ENCODE peak calls at places on chromosome 19, in five cellular contexts. W is PC-9, D is fibroblast of the aortic adventitia, F is colonic mucosa, C is choroid plexus epithelial cell. U is an unnamed sample.

GRCh38 chr19:29596080-29596479 is 10.0 kb upstream of the POP4 start:
- DNase-seq in W (no peak), D (no peak), F (no peak), C (no peak), U (no peak)

GRCh38 chr19:29878973-29879654 is 62.9 kb upstream of the URI1 start:
- DNase-seq in W (peak), D (peak), F (no peak), C (peak), U (peak)

GRCh38 chr19:13060233-13060963 is 42.3 kb downstream of the LYL1 start:
- DNase-seq in W (no peak), D (peak), F (peak), C (no peak), U (peak)

GRCh38 chr19:10068205-10068604 is 17.9 kb upstream of the SHFL start:
- DNase-seq in W (no peak), D (no peak), F (no peak), C (no peak), U (no peak)

GRCh38 chr19:42301646-42302204 is at the start of gene PRR19:
- DNase-seq in W (no peak), D (no peak), F (peak), C (no peak), U (no peak)

GRCh38 chr19:19420570-19421301 is 15.3 kb downstream of the GATAD2A start:
- DNase-seq in W (no peak), D (no peak), F (no peak), C (no peak), U (no peak)

GRCh38 chr19:5434970-5435641 is 20.1 kb upstream of the ZNRF4 start:
- DNase-seq in W (no peak), D (peak), F (no peak), C (peak), U (peak)

GRCh38 chr19:2189880-2190279 is 26.1 kb downstream of the DOT1L start:
- DNase-seq in W (no peak), D (no peak), F (no peak), C (no peak), U (no peak)

GRCh38 chr19:11375143-11375948 is 880 bp downstream of the SWSAP1 start:
- DNase-seq in W (no peak), D (no peak), F (peak), C (no peak), U (no peak)

GRCh38 chr19:44776402-44777096 is 1.1 kb upstream of the CBLC start:
- DNase-seq in W (peak), D (no peak), F (peak), C (no peak), U (no peak)

GRCh38 chr19:892243-892996 is 567 bp downstream of the MED16 start:
- DNase-seq in W (no peak), D (no peak), F (no peak), C (peak), U (no peak)

GRCh38 chr19:50520822-50521465 is 7.2 kb upstream of the ASPDH start:
- DNase-seq in W (no peak), D (no peak), F (no peak), C (no peak), U (no peak)

GRCh38 chr19:11125994-11126685 is 29.4 kb downstream of the SPC24 start:
- DNase-seq in W (peak), D (peak), F (peak), C (peak), U (peak)

GRCh38 chr19:7857727-7858701 is 16.2 kb downstream of the PRR36 start:
- DNase-seq in W (no peak), D (no peak), F (no peak), C (no peak), U (no peak)

GRCh38 chr19:14048439-14049153 is 13.3 kb downstream of the PALM3 start:
- DNase-seq in W (peak), D (no peak), F (peak), C (peak), U (peak)

GRCh38 chr19:1875646-1876493 is 9.4 kb downstream of the ABHD17A start:
- DNase-seq in W (peak), D (peak), F (peak), C (peak), U (peak)

GRCh38 chr19:30074096-30074495 is 132.1 kb downstream of the URI1 start:
- DNase-seq in W (no peak), D (no peak), F (no peak), C (no peak), U (no peak)

DNA sequence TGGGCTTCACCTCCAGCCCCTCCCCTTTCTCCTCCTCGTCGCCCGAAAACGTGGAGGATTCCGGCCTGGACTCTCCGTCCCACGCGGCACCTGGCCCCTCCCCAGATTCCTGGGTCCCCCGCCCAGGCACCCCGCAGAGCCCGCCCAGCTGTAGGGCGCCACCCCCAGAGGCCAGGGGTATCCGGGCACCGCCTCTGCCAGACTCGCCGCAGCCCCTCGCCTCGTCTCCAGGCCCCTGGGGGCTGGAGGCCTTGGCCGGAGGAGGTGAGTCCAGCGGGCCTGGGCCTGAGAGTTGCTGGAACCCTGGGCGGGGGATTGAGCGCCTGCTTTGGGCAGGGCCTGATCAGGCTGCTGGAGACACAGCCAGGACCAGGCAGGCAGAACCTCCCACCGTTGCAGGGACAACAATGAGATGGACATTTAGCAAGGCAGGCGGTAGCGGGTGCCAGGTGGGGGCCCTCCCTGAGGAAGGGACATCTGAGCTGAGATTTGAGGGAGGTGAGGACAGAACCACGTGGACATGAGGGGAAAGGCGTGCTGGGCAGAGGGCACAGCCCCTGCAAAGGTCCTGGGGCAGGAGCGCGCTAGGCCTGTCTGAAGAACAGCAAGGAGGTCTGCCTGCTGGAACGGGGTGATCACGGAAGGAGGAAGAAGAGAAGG is 16.2 kb upstream of the B3GNT3 start:
- DNase-seq in W (peak), D (no peak), F (peak), C (no peak), U (no peak)
- H3K4me3 ChIP-seq in W (peak), D (no peak), F (peak), C (peak), U (no peak)

DNA sequence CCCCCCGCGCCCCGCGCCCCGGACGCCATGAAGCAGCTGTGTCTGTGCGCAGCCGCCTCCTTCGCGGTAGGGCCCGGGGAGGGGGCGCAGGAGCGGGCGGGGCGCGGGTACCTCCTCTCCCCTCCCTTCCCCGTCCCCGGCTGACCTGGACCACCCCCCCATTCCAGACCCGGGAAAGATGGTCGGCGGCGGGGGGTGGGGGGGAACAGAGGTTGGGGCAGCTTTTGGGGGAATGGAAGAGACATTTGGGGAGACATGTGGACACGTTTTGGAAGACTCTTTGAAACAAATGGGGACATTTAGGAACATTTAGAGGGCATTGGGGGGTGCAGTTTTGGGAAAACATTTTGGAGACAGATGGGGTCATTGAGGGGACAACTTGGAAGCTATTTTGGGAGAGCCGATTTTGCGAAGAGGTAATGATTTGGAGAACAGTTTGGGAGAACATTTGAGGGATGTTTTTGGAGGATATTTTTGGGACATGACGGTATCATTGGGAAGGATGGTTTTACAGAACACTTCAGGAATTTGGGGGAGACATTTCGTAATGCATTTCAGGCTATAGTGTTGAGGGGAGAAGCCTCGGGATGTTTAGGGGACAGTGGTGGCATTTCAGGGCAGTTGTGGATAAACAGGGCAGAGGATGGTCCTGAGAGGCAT is 16.1 kb downstream of the ANKRD24 start:
- DNase-seq in W (no peak), D (no peak), F (no peak), C (no peak), U (no peak)
- H3K4me3 ChIP-seq in W (no peak), D (no peak), F (no peak), C (no peak), U (no peak)

GRCh38 chr19:51948979-51949378 is 21.7 kb downstream of the ZNF613 start:
- DNase-seq in W (no peak), D (peak), F (no peak), C (peak), U (peak)
- H3K4me3 ChIP-seq in W (no peak), D (peak), F (no peak), C (peak), U (peak)

DNA sequence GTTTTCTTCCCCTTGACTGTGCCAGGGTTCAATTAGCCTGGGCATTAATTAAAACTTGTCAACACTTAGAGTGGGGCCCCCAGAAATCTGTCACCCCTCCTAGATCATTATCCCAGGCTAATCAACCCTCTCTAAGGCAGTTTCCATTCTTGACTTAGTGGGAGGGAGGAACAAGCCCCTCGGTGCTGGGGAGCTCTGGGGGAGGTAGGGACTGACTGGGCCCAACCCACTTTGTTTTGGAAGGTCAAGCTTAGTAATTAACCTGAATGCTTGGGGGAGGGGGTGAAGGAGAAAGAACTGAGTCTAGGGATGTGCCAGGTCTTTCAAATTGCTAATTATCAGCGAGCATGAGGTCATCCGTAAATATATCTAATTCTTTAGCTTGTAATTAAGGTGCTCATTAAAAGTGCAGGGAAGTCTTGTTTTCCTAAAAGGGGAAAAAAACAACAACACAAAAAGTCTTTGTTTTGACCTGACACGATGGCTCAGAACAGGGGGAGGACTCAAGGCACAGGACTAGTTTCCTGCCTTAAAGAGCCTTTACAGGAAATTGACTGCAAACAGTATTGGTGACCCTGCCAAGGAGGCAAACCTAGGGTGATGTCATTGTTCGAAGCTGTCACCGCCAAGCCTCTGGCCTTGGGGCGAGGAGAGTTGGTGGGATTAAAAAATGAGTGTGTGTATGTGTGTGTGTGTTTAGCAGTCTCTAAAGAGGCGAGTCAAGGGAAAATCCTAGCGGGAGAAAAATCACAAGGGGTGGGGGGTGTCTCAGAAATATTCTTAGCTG is 19.4 kb downstream of the ACTN4 start:
- DNase-seq in W (no peak), D (peak), F (no peak), C (peak), U (peak)
- H3K4me3 ChIP-seq in W (no peak), D (no peak), F (no peak), C (no peak), U (no peak)

GRCh38 chr19:56508282-56508778 is 675 bp downstream of the ZNF471 start:
- DNase-seq in W (no peak), D (no peak), F (no peak), C (no peak), U (no peak)
- H3K4me3 ChIP-seq in W (peak), D (peak), F (peak), C (peak), U (peak)

GRCh38 chr19:47824396-47824795 is 2.7 kb downstream of the CRX start:
- DNase-seq in W (no peak), D (no peak), F (no peak), C (no peak), U (no peak)

GRCh38 chr19:47819841-47820244 is 1.9 kb upstream of the CRX start:
- DNase-seq in W (no peak), D (no peak), F (no peak), C (no peak), U (no peak)

GRCh38 chr19:47821460-47822020 is at the start of gene CRX:
- DNase-seq in W (no peak), D (no peak), F (no peak), C (no peak), U (no peak)

GRCh38 chr19:47820410-47820809 is 1.3 kb upstream of the CRX start:
- DNase-seq in W (no peak), D (no peak), F (no peak), C (no peak), U (no peak)
- H3K4me3 ChIP-seq in W (no peak), D (no peak), F (no peak), C (no peak), U (no peak)

GRCh38 chr19:48444933-48445194 is 919 bp upstream of the GRWD1 start:
- DNase-seq in W (no peak), D (no peak), F (no peak), C (no peak), U (no peak)
- H3K4me3 ChIP-seq in W (peak), D (peak), F (peak), C (peak), U (peak)

GRCh38 chr19:35352177-35352447 is 4.4 kb downstream of the FFAR1 start:
- DNase-seq in W (no peak), D (no peak), F (no peak), C (no peak), U (no peak)

GRCh38 chr19:35352448-35353304 is 5.0 kb downstream of the FFAR1 start:
- DNase-seq in W (peak), D (peak), F (peak), C (peak), U (peak)

GRCh38 chr19:35349614-35350521 is 2.2 kb downstream of the FFAR1 start:
- DNase-seq in W (no peak), D (no peak), F (no peak), C (no peak), U (no peak)

GRCh38 chr19:35350591-35350990 is 2.9 kb downstream of the FFAR1 start:
- DNase-seq in W (no peak), D (no peak), F (no peak), C (no peak), U (no peak)

DNA sequence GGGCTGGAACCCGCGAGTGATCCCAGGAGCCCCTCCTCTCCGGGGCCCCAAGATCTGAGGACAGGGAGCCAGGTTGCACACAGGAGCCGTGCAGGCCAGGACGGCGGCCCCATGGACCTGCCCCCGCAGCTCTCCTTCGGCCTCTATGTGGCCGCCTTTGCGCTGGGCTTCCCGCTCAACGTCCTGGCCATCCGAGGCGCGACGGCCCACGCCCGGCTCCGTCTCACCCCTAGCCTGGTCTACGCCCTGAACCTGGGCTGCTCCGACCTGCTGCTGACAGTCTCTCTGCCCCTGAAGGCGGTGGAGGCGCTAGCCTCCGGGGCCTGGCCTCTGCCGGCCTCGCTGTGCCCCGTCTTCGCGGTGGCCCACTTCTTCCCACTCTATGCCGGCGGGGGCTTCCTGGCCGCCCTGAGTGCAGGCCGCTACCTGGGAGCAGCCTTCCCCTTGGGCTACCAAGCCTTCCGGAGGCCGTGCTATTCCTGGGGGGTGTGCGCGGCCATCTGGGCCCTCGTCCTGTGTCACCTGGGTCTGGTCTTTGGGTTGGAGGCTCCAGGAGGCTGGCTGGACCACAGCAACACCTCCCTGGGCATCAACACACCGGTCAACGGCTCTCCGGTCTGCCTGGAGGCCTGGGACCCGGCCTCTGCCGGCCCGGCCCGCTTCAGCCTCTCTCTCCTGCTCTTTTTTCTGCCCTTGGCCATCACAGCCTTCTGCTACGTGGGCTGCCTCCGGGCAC is 3.9 kb downstream of the FFAR1 start:
- DNase-seq in W (no peak), D (no peak), F (no peak), C (no peak), U (no peak)
- H3K4me3 ChIP-seq in W (no peak), D (no peak), F (no peak), C (no peak), U (no peak)